ENCODE peak calls at places on chromosome 10, in eight cellular contexts. Q is adrenal gland; V is effector memory CD4-positive, alpha-beta T cell; X is HCT116; A is tibial artery; T is uterus; O is ascending aorta; P is Panc1. J is an unnamed sample. For H3K36me3, the result is how much of the 10 kb centered on the place peaks cover.

GRCh38 chr10:49649936-49650723 is 29.3 kb upstream of the C10orf53 start:
- DNase-seq in V (no peak), A (no peak), X (no peak), Q (no peak), O (peak), P (no peak), T (no peak), J (no peak)

GRCh38 chr10:3502606-3503005 is 282.4 kb downstream of the KLF6 start:
- DNase-seq in V (no peak), Q (no peak), P (no peak), X (no peak), T (no peak), A (no peak), O (no peak), J (no peak)

GRCh38 chr10:4568086-4568485 is 257.9 kb upstream of the AKR1E2 start:
- DNase-seq in O (no peak), T (no peak), A (no peak), P (no peak), X (no peak), V (no peak), Q (no peak), J (no peak)

GRCh38 chr10:75195035-75195763 is 15.4 kb upstream of the VDAC2 start:
- DNase-seq in T (no peak), O (peak), X (no peak), Q (peak), A (no peak), V (no peak), P (no peak), J (no peak)

GRCh38 chr10:118458957-118459641 is 117.0 kb upstream of the FAM204A start:
- DNase-seq in O (no peak), Q (no peak), A (no peak), X (no peak), V (no peak), T (no peak), P (no peak), J (no peak)

GRCh38 chr10:49593564-49593875 is 16.6 kb upstream of the SLC18A3 start:
- DNase-seq in T (no peak), X (no peak), P (no peak), Q (no peak), V (no peak), O (no peak), A (no peak), J (no peak)

GRCh38 chr10:114544045-114544659 is 113.9 kb downstream of the ABLIM1 start:
- DNase-seq in A (no peak), Q (no peak), X (no peak), V (peak), O (peak), T (no peak), P (no peak), J (no peak)

GRCh38 chr10:23695825-23696420 is 257.0 kb downstream of the OTUD1 start:
- DNase-seq in V (no peak), T (no peak), O (no peak), X (no peak), P (no peak), A (no peak), Q (no peak), J (no peak)

GRCh38 chr10:91924212-91925021 is 847 bp downstream of the BTAF1 start:
- DNase-seq in X (no peak), Q (no peak), T (no peak), V (no peak), P (no peak), A (no peak), O (no peak), J (no peak)

GRCh38 chr10:99742701-99743100 is 10.7 kb downstream of the CUTC start:
- DNase-seq in X (no peak), T (no peak), A (no peak), Q (no peak), V (no peak), O (no peak), P (no peak), J (no peak)

GRCh38 chr10:44983066-44983894 is 4.7 kb upstream of the DEPP1 start:
- DNase-seq in A (peak), X (no peak), P (no peak), T (no peak), Q (no peak), V (no peak), O (peak), J (no peak)

GRCh38 chr10:28505359-28505959 is 27.5 kb upstream of the WAC start:
- DNase-seq in O (no peak), X (no peak), T (no peak), P (no peak), Q (no peak), A (no peak), V (no peak), J (peak)

GRCh38 chr10:80520661-80521488 is 16.8 kb upstream of the SH2D4B start:
- DNase-seq in O (no peak), Q (no peak), P (no peak), T (no peak), X (no peak), A (no peak), V (no peak), J (no peak)

GRCh38 chr10:44828515-44829142 is 82.5 kb upstream of the TMEM72 start:
- DNase-seq in Q (no peak), V (no peak), P (no peak), A (no peak), X (no peak), O (no peak), T (peak), J (no peak)

GRCh38 chr10:2994562-2994961 is 72.8 kb upstream of the PFKP start:
- DNase-seq in A (no peak), O (no peak), V (no peak), T (no peak), Q (no peak), P (no peak), X (no peak), J (no peak)

GRCh38 chr10:3774814-3775670 is 10.0 kb downstream of the KLF6 start:
- DNase-seq in X (peak), Q (no peak), V (no peak), O (peak), A (peak), T (peak), P (peak), J (no peak)

GRCh38 chr10:5976689-5977470 is 463 bp downstream of the IL15RA start:
- DNase-seq in A (no peak), O (peak), Q (peak), V (peak), X (peak), P (no peak), T (peak), J (no peak)

GRCh38 chr10:119865699-119866240 is 6.9 kb downstream of the MCMBP start:
- DNase-seq in T (no peak), Q (no peak), X (no peak), O (no peak), A (no peak), P (no peak), V (no peak), J (no peak)

GRCh38 chr10:3076138-3076537 is 8.8 kb downstream of the PFKP start:
- DNase-seq in X (no peak), Q (no peak), P (no peak), T (no peak), A (no peak), V (no peak), O (no peak), J (no peak)

DNA sequence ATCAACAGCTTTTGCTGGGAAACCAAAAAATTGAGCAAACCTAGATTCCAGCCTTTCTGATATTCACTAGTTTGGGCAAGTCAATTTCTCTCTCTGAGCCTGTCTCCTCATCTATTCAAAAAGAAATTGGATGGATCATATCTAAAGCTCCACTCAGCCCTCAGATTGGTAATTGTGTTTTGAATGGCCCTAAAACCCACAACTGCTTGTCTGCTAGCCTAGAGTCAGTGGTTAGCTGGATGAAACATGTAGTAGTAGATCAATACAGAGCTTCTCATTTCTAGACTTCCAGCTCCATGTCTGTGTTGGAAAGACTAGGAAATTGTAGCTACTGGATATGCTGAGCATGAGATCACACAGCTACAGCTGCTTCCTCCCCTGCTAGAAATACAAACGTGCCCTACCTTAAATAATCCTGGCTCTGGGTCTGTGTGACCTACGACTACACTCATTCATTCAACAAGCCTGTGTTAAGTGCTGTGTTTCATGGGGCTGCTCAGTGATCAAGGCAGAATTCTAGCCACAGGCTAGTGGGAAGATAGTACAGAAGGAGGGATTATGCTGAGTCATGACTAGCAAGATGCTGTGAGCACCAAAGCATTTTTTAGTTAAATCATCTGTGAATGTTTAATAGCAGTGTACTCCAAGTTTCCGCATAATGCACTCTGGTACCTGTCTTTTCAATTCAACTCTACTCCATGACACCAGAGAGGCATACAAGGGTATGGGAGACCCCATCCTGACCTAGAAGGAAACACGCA is 15.7 kb downstream of the DNTT start:
- DNase-seq in A (no peak), Q (no peak), X (no peak), O (no peak), P (no peak), T (no peak), V (no peak), J (no peak)
- H3K36me3 ChIP-seq in A (under half), Q (under half), X (under half), O (under half), P (under half), T (under half), V (under half), J (under half)

GRCh38 chr10:7196284-7196683 is 214.6 kb downstream of the SFMBT2 start:
- DNase-seq in A (no peak), T (no peak), Q (no peak), O (no peak), P (no peak), X (no peak), V (no peak), J (no peak)

GRCh38 chr10:7195118-7195517 is 215.7 kb downstream of the SFMBT2 start:
- DNase-seq in P (no peak), A (no peak), O (no peak), V (no peak), X (no peak), T (no peak), Q (no peak), J (no peak)

GRCh38 chr10:7193369-7193768 is 217.5 kb downstream of the SFMBT2 start:
- DNase-seq in P (no peak), A (no peak), T (no peak), Q (no peak), X (no peak), O (no peak), V (no peak), J (no peak)

GRCh38 chr10:7192831-7193348 is 217.9 kb downstream of the SFMBT2 start:
- DNase-seq in P (no peak), Q (no peak), A (no peak), T (no peak), X (no peak), V (peak), O (no peak), J (no peak)

DNA sequence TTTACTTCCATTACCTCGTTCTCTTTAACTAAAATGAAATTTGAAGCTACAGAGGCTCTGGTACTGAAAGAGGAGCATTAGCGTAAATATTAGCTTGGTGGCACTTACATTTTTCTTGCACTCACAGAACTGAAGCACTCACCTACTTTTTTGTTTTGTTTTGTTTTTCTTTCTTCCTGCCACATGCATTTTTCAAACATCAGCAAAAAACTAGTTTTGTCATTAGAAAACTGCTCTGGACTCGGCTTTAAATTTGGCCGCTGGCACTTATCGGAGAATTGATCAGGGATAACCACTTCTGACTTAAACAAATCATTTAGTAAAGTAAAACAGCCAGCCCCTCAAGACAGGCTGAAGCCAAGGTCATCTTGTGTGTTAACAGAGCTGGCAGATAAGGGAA is 216.3 kb downstream of the SFMBT2 start:
- DNase-seq in Q (no peak), O (no peak), X (no peak), P (no peak), V (no peak), T (no peak), A (no peak), J (no peak)
- H3K36me3 ChIP-seq in Q (under half), O (under half), X (under half), P (under half), V (under half), T (under half), A (under half), J (under half)

GRCh38 chr10:13140627-13141190 is 20.6 kb upstream of the MCM10 start:
- DNase-seq in A (no peak), T (no peak), P (no peak), Q (no peak), V (no peak), O (no peak), X (no peak), J (no peak)

GRCh38 chr10:13136651-13137050 is 24.7 kb upstream of the MCM10 start:
- DNase-seq in Q (no peak), P (no peak), V (no peak), T (no peak), A (no peak), O (no peak), X (no peak), J (no peak)

GRCh38 chr10:13143761-13144160 is 17.6 kb upstream of the MCM10 start:
- DNase-seq in P (no peak), O (no peak), V (no peak), A (no peak), T (no peak), X (no peak), Q (no peak), J (no peak)

GRCh38 chr10:13139150-13139549 is 22.2 kb upstream of the MCM10 start:
- DNase-seq in T (no peak), O (no peak), P (no peak), X (no peak), V (no peak), Q (no peak), A (no peak), J (no peak)

DNA sequence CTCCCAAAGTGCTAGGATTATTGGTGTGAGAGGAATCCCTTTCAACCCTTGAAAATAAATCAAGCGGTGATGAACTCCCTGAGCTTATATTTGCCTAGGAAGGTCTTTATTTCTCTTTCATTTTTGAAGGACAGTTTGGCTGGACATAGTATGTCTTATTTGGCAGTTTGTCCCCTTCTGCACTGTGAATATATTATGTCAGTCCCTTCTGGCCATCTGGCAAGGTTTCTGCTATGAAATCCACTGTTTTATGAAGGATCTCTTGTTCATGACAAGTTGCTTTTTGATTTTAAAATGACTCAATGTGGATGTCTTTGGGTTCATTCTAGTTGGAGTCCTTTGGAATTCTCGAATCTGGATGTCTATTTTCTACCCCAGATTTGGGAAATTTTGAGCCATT is 21.7 kb upstream of the MCM10 start:
- DNase-seq in T (no peak), O (no peak), P (no peak), Q (no peak), V (no peak), X (no peak), A (no peak), J (no peak)
- H3K36me3 ChIP-seq in T (under half), O (under half), P (under half), Q (half or more), V (half or more), X (under half), A (half or more), J (under half)

GRCh38 chr10:69363666-69364065 is 53.1 kb downstream of the TACR2 start:
- DNase-seq in X (no peak), O (no peak), V (no peak), A (no peak), Q (no peak), T (no peak), P (no peak), J (no peak)
- H3K36me3 ChIP-seq in X (under half), O (under half), V (half or more), A (under half), Q (under half), T (under half), P (under half), J (half or more)

GRCh38 chr10:101611096-101611495 is 23.0 kb downstream of the DPCD start:
- DNase-seq in P (no peak), T (no peak), X (no peak), O (no peak), Q (no peak), A (no peak), V (no peak), J (no peak)
- H3K36me3 ChIP-seq in P (under half), T (under half), X (under half), O (under half), Q (under half), A (half or more), V (half or more), J (under half)